ENCODE peak calls at places on chromosomes 1 and 21, in five cellular contexts. N is MM.1S; J is CD8-positive, alpha-beta T cell; H is GM23248; R is neural progenitor cell. Y is an unnamed sample. For H3K27me3 and H3K4me1, the result is how much of the 10 kb centered on the place peaks cover.

GRCh38 chr21:27371688-27372331 is 404.9 kb upstream of the ADAMTS5 start:
- DNase-seq in N (no peak), J (no peak), H (no peak), R (no peak), Y (no peak)

GRCh38 chr21:29221259-29221744 is 77.4 kb upstream of the BACH1 start:
- DNase-seq in N (no peak), J (no peak), H (no peak), R (no peak), Y (no peak)

GRCh38 chr1:22789356-22789994 is 78.8 kb downstream of the EPHB2 start:
- DNase-seq in N (no peak), J (no peak), H (peak), R (no peak), Y (no peak)

GRCh38 chr1:54459714-54460113 is 53.5 kb upstream of the SSBP3 start:
- DNase-seq in N (no peak), J (no peak), H (no peak), R (no peak), Y (peak)

GRCh38 chr1:246215505-246215893 is 291.6 kb downstream of the SMYD3 start:
- DNase-seq in N (no peak), J (no peak), H (no peak), R (no peak), Y (no peak)

GRCh38 chr1:36306210-36306901 is at the start of gene SH3D21:
- DNase-seq in N (peak), J (no peak), H (peak), R (peak), Y (peak)

GRCh38 chr1:94101613-94101940 is 19.4 kb downstream of the ABCA4 start:
- DNase-seq in N (no peak), J (no peak), H (no peak), R (no peak), Y (no peak)

GRCh38 chr1:246787781-246788513 is 63.7 kb downstream of the SCCPDH start:
- DNase-seq in N (no peak), J (no peak), H (no peak), R (no peak), Y (no peak)

GRCh38 chr1:164608651-164609057 is 49.7 kb downstream of the PBX1 start:
- DNase-seq in N (no peak), J (no peak), H (peak), R (no peak), Y (no peak)

GRCh38 chr1:67110352-67110751 is 24.4 kb downstream of the C1orf141 start:
- DNase-seq in N (no peak), J (no peak), H (no peak), R (no peak), Y (no peak)

GRCh38 chr1:94302497-94302896 is 65.1 kb upstream of the ARHGAP29 start:
- DNase-seq in N (no peak), J (no peak), H (no peak), R (no peak), Y (no peak)

GRCh38 chr1:57060451-57060850 is 94.6 kb upstream of the C8B start:
- DNase-seq in N (no peak), J (no peak), H (no peak), R (peak), Y (no peak)

GRCh38 chr1:3132685-3133084 is 63.7 kb downstream of the PRDM16 start:
- DNase-seq in N (no peak), J (no peak), H (no peak), R (no peak), Y (no peak)

GRCh38 chr1:213724640-213725536 is 262.9 kb upstream of the PROX1 start:
- DNase-seq in N (no peak), J (no peak), H (peak), R (peak), Y (no peak)

DNA sequence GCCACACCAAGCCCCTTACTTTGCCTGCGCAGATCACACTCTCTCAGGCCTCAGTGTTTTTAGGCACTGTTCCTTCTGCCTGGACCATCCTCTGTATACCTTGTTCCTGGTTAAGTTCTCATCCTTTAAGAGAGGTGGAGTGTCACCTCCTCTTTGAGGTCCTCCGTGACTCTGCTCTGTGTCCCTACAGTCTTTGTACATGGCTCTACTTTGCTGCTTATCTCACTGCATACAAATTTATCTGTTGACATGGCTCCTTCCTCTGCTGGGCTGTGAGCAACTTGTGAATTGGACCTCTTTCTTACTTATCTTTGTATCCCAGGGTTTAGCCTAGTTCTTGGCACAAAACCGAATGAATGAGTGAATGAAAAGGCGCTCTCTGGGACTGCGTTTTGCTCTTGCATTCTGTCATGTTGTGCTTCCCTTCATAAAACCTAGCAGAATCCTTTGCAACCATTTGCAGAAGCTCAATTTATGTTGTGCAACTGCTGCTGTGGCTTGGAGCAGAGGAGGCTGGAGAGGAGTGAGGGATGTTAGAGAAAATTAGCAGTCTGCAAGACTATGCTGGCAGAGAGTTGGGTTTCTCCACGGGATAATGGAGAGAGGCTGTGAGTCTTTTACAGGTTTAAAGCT is 12.4 kb downstream of the SLC26A9 start:
- DNase-seq in N (no peak), J (no peak), H (no peak), R (no peak), Y (no peak)
- H3K27me3 ChIP-seq in N (under half), J (under half), H (under half), R (under half), Y (under half)

GRCh38 chr1:171741872-171742576 is at the start of gene VAMP4:
- DNase-seq in N (peak), J (peak), H (peak), R (peak), Y (peak)

GRCh38 chr1:171740356-171740863 is 1.5 kb downstream of the VAMP4 start:
- DNase-seq in N (no peak), J (no peak), H (peak), R (no peak), Y (no peak)

GRCh38 chr1:171740987-171741871 is 636 bp downstream of the VAMP4 start:
- DNase-seq in N (peak), J (peak), H (peak), R (peak), Y (peak)

GRCh38 chr1:171738921-171739320 is 2.9 kb downstream of the VAMP4 start:
- DNase-seq in N (no peak), J (no peak), H (peak), R (no peak), Y (no peak)

GRCh38 chr1:171739646-171740045 is 2.2 kb downstream of the VAMP4 start:
- DNase-seq in N (no peak), J (no peak), H (peak), R (no peak), Y (no peak)
- H3K4me1 ChIP-seq in N (under half), J (under half), H (under half), R (under half), Y (under half)

DNA sequence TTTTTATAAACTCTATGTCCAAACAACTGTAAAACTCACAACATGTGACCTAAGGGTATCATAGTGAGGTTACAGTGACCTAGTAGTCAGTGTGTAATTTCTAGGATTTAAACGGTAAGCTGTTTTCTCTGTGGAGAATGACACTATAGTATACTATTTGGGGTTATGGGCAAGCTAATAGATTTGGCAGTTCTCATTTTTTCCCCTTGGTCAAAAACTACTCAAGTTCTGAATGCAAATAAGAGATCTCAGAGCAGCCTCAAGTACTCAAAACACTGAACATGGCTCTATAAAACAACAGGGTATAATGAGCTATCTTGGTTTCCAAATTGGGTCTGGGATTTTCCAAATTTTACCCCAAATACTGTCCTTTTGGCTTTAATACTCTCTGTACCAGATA is 88.5 kb upstream of the HMCN1 start:
- DNase-seq in N (no peak), J (no peak), H (peak), R (no peak), Y (no peak)
- H3K27ac ChIP-seq in N (no peak), J (no peak), H (peak), R (peak), Y (no peak)

DNA sequence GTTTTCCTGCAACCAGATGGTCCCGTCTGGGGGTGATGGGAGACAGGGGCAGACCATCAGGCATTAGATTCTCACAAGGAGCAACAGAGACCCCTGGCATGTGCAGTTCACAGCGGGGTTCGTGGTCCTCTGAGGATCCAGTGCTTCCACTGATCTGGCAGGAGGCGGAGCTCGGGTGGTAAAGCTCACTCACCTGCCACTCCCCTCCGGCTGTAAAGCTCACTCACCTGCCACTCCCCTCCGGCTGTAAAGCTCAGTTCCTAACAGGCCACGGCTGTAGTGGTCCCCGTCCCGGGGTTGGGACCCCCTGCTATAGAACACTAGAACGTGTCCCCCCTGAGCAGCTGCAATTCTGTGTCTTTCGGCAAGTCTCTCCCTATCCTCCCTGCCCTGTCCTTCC is 4.6 kb downstream of the KRTAP10-12 start:
- DNase-seq in N (no peak), J (no peak), H (no peak), R (no peak), Y (no peak)
- H3K27me3 ChIP-seq in N (half or more), J (under half), H (half or more), R (under half), Y (under half)

GRCh38 chr1:204449631-204450280 is 38.1 kb upstream of the PPP1R15B start:
- DNase-seq in N (no peak), J (no peak), H (no peak), R (no peak), Y (no peak)
- H3K4me1 ChIP-seq in N (under half), J (under half), H (under half), R (under half), Y (under half)

DNA sequence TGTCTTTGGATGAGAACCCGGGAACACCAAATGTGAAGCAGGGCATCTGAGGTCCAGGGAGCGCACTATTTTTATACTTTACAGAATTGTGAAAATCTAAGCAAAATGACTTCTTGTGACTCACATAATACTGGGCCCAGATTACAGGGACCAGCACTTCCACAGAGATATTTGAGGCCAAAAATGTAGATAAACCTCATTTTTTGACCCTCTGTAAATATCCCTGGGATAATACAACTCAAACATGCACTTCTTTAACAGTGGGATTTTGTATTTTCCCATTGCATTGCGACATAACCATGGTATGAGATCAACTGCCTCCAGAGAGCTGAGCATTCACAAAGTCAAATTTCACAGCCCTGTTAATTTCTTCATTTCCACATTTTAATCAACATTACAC is 289.4 kb upstream of the ADGRL4 start:
- DNase-seq in N (no peak), J (no peak), H (peak), R (no peak), Y (no peak)
- H3K27ac ChIP-seq in N (no peak), J (no peak), H (peak), R (no peak), Y (no peak)

GRCh38 chr1:50973875-50974617 is 4.0 kb downstream of the CDKN2C start:
- DNase-seq in N (no peak), J (no peak), H (no peak), R (peak), Y (no peak)

GRCh38 chr1:50971748-50972305 is 1.8 kb downstream of the CDKN2C start:
- DNase-seq in N (no peak), J (no peak), H (no peak), R (no peak), Y (no peak)

GRCh38 chr1:50973255-50973654 is 3.2 kb downstream of the CDKN2C start:
- DNase-seq in N (no peak), J (no peak), H (no peak), R (no peak), Y (no peak)

GRCh38 chr1:50970927-50971582 is 1.0 kb downstream of the CDKN2C start:
- DNase-seq in N (no peak), J (no peak), H (peak), R (no peak), Y (no peak)

GRCh38 chr1:50972766-50973165 is 2.7 kb downstream of the CDKN2C start:
- DNase-seq in N (no peak), J (no peak), H (no peak), R (no peak), Y (no peak)
- H3K27me3 ChIP-seq in N (under half), J (under half), H (under half), R (half or more), Y (under half)

GRCh38 chr1:38014171-38014570 is 1.6 kb downstream of the UTP11 start:
- DNase-seq in N (no peak), J (no peak), H (peak), R (no peak), Y (no peak)
- H3K4me1 ChIP-seq in N (under half), J (under half), H (under half), R (under half), Y (under half)

Y was measured in CD8-positive, alpha-beta memory T cell.